ENCODE peak calls at places on chromosomes 16 and 17, in five cellular contexts. B, C, Q, M and E are unnamed samples.

GRCh38 chr16:30095166-30096078 is 591 bp downstream of the YPEL3 start:
- DNase-seq in Q (no peak), C (no peak), B (no peak), M (no peak), E (no peak)

GRCh38 chr16:85838381-85838780 is 38.9 kb downstream of the COX4I1 start:
- DNase-seq in C (no peak), B (no peak), M (no peak), Q (no peak), E (no peak)

GRCh38 chr16:50902457-50902856 is 160.6 kb downstream of the CYLD start:
- DNase-seq in M (no peak), C (no peak), B (peak; percentile 40), Q (no peak), E (no peak)

GRCh38 chr17:75864448-75864871 is 9.3 kb upstream of the WBP2 start:
- DNase-seq in Q (no peak), C (no peak), B (no peak), M (peak; percentile 80), E (no peak)

GRCh38 chr17:79975498-79976134 is 60.1 kb downstream of the TBC1D16 start:
- DNase-seq in M (no peak), Q (no peak), B (no peak), C (no peak), E (no peak)

GRCh38 chr16:17027488-17028129 is 443.2 kb downstream of the XYLT1 start:
- DNase-seq in B (no peak), C (no peak), M (no peak), Q (no peak), E (no peak)

GRCh38 chr16:51353055-51353454 is 202.0 kb upstream of the SALL1 start:
- DNase-seq in M (no peak), C (no peak), Q (no peak), B (no peak), E (no peak)

GRCh38 chr16:82004651-82005490 is 6.4 kb downstream of the SDR42E1 start:
- DNase-seq in Q (no peak), C (peak; percentile 99), B (no peak), M (peak; percentile 48), E (no peak)

GRCh38 chr16:66899945-66900688 is 18.6 kb downstream of the CDH16 start:
- DNase-seq in C (no peak), Q (no peak), B (peak; percentile 89), M (peak; percentile 51), E (peak; percentile 65)

GRCh38 chr17:80028030-80028429 is 7.6 kb downstream of the TBC1D16 start:
- DNase-seq in Q (no peak), C (no peak), M (no peak), B (no peak), E (no peak)

GRCh38 chr16:84284168-84284722 is 10.4 kb upstream of the WFDC1 start:
- DNase-seq in Q (no peak), M (peak; percentile 48), B (peak; percentile 90), C (no peak), E (no peak)

GRCh38 chr17:62720126-62720850 is 87.8 kb downstream of the MARCHF10 start:
- DNase-seq in M (no peak), Q (no peak), B (no peak), C (no peak), E (no peak)

GRCh38 chr16:84836234-84836647 is 16.5 kb downstream of the CRISPLD2 start:
- DNase-seq in Q (peak; percentile 38), C (peak; percentile 88), B (peak; percentile 86), M (peak; percentile 100), E (peak; percentile 62)

GRCh38 chr16:1458977-1459341 is 14.6 kb upstream of the CCDC154 start:
- DNase-seq in B (no peak), M (no peak), C (no peak), Q (no peak), E (peak; percentile 12)

GRCh38 chr17:6910987-6911603 is 79.6 kb upstream of the TEKT1 start:
- DNase-seq in C (no peak), Q (no peak), B (peak; percentile 67), M (peak; percentile 55), E (no peak)

GRCh38 chr17:20080513-20080912 is 71.4 kb downstream of the SPECC1 start:
- DNase-seq in B (no peak), C (no peak), Q (no peak), M (no peak), E (no peak)

GRCh38 chr16:82067042-82067809 is 32.2 kb downstream of the HSD17B2 start:
- DNase-seq in M (peak; percentile 63), Q (no peak), B (no peak), C (peak; percentile 64), E (no peak)

GRCh38 chr17:55813944-55814343 is 63.1 kb downstream of the PCTP start:
- DNase-seq in Q (no peak), C (no peak), M (no peak), B (no peak), E (no peak)

GRCh38 chr16:66728117-66728787 is 23.2 kb downstream of the DYNC1LI2 start:
- DNase-seq in B (peak; percentile 61), C (no peak), Q (no peak), M (peak; percentile 81), E (no peak)

GRCh38 chr16:75105306-75106061 is 11.1 kb downstream of the LDHD start:
- DNase-seq in M (peak; percentile 23), B (no peak), C (no peak), Q (no peak), E (no peak)

GRCh38 chr16:75058815-75059214 is 57.8 kb downstream of the LDHD start:
- DNase-seq in Q (no peak), B (no peak), C (no peak), M (no peak), E (no peak)

GRCh38 chr16:72898216-72898825 is 149.6 kb downstream of the ZFHX3 start:
- DNase-seq in B (no peak), M (no peak), C (no peak), Q (no peak), E (no peak)

GRCh38 chr17:44258811-44259351 is 9.1 kb downstream of the SLC4A1 start:
- DNase-seq in M (no peak), Q (no peak), B (no peak), C (no peak), E (no peak)

GRCh38 chr16:9966569-9967157 is 215.6 kb downstream of the GRIN2A start:
- DNase-seq in C (no peak), M (peak; percentile 1), B (no peak), Q (no peak), E (no peak)

GRCh38 chr17:38656959-38657823 is 17.6 kb downstream of the EPOP start:
- DNase-seq in B (no peak), M (no peak), Q (no peak), C (no peak), E (no peak)

GRCh38 chr16:66188786-66189725 is 177.4 kb upstream of the CDH5 start:
- DNase-seq in M (peak; percentile 58), B (no peak), C (no peak), Q (no peak), E (no peak)

GRCh38 chr17:78541488-78542237 is 35.5 kb downstream of the DNAH17 start:
- DNase-seq in Q (no peak), C (no peak), M (peak; percentile 14), B (no peak), E (no peak)

GRCh38 chr17:28547623-28548416 is 4.6 kb downstream of the UNC119 start:
- DNase-seq in Q (peak; percentile 59), B (peak; percentile 73), M (peak; percentile 57), C (no peak), E (peak; percentile 72)

GRCh38 chr17:28548417-28549130 is 3.9 kb downstream of the UNC119 start:
- DNase-seq in Q (no peak), C (no peak), M (no peak), B (no peak), E (no peak)

GRCh38 chr17:28551421-28552186 is 820 bp downstream of the UNC119 start:
- DNase-seq in Q (no peak), M (peak; percentile 14), C (no peak), B (peak; percentile 49), E (no peak)

GRCh38 chr17:28550858-28551257 is 1.6 kb downstream of the UNC119 start:
- DNase-seq in Q (no peak), C (no peak), M (no peak), B (no peak), E (no peak)

GRCh38 chr17:28549274-28550132 is 2.9 kb downstream of the UNC119 start:
- DNase-seq in M (no peak), Q (no peak), C (peak; percentile 75), B (no peak), E (no peak)
- TF ChIP-seq CTCF in M (no peak), Q (no peak), C (no peak), B (no peak), E (no peak)

GRCh38 chr16:62068747-62069146 is 32.5 kb upstream of the CDH8 start:
- DNase-seq in C (no peak), M (no peak), Q (no peak), B (no peak), E (no peak)
- TF ChIP-seq CTCF in C (peak; percentile 38), M (no peak), Q (peak; percentile 23), B (no peak), E (no peak)

DNA sequence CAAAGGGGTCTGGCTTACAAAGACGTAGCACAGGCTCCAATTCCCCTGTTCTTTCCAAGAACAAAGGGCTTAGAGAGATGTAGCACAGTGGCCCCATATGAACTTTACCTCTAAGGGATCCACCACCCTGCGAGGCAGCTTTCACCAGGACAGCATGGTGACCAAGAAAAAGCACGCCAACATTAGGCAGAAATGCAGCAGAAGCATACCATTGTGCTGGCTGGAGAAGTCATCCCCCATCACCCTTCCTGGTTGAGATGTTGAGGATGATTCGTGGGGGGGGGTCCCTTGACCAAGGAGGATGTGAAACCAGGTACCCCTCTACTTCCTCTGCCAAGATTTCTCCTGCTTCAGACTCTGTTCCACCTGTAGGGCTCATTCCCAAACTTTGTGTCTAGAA is 48.4 kb downstream of the TMEM114 start:
- DNase-seq in B (no peak), M (no peak), C (no peak), Q (no peak), E (no peak)
- TF ChIP-seq CTCF in B (no peak), M (no peak), C (no peak), Q (no peak), E (no peak)

GRCh38 chr16:8890549-8890921 is 8.4 kb downstream of the LITAFD start:
- DNase-seq in B (no peak), C (no peak), M (no peak), Q (no peak), E (no peak)
- TF ChIP-seq CTCF in B (no peak), C (no peak), M (no peak), Q (no peak), E (no peak)

DNA sequence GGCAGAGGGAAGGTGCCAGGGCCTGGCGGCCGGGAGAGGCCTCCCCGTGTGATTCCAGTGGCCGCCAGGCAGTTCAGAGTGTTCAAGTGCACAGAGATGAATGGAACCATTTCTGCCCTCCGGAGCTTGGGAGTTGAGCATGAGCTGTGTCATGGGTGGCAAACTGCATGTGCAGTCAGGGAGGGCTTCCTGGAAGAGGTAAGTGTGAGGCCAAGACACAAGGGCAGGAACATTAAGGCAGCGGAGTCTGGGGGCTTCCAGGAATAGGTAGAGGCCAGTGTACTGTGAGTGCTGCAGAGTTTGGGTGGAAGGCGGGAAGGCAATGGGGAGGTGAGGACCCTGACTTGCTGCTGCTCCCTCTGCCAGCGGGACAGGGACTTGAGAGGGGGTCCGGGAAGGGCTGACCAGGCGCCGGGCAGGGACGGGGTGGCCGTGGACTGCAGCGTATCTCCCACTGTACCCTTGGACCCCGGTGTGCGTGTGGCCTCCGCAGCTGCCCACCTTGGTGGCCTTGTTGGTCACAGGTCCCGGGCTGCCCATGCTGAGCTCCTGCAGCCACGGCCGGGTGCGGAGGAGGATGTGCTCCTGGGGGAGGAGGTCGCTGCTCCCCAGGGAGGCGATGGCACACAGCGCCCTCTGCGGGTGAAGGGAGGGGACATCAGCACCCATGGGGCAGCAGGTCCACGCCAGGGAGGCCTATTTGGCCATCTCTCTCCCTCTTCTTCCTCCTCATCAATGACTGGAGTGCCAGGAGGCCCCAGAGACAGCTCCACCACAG is 7.5 kb upstream of the CEP131 start:
- DNase-seq in B (no peak), M (no peak), Q (no peak), C (no peak), E (no peak)
- TF ChIP-seq CTCF in B (peak; percentile 32), M (no peak), Q (peak; percentile 21), C (peak; percentile 40), E (no peak)

GRCh38 chr17:58487589-58488427 is at the start of gene HSF5:
- DNase-seq in Q (no peak), B (no peak), M (no peak), C (no peak), E (no peak)
- TF ChIP-seq CTCF in Q (no peak), B (peak; percentile 39), M (no peak), C (peak; percentile 21), E (no peak)